ENCODE peak calls at places on chromosome 6, in six cellular contexts. F is PC-3, B is HCT116, L is GM23248, Z is OCI-LY7, G is GM23338. X is an unnamed sample. For H3K9me2, the result is how much of the 10 kb centered on the place peaks cover.

GRCh38 chr6:48817714-48818113 is 645.3 kb downstream of the MMUT start:
- DNase-seq in F (peak), B (no peak), L (peak), Z (no peak), G (no peak), X (no peak)

GRCh38 chr6:119428647-119429046 is 79.1 kb upstream of the MAN1A1 start:
- DNase-seq in F (no peak), B (no peak), L (peak), Z (no peak), G (no peak), X (no peak)

GRCh38 chr6:142856857-142857608 is 87.9 kb downstream of the HIVEP2 start:
- DNase-seq in F (no peak), B (no peak), L (no peak), Z (peak), G (no peak), X (no peak)

GRCh38 chr6:164106345-164106769 is 691.8 kb downstream of the QKI start:
- DNase-seq in F (peak), B (no peak), L (peak), Z (peak), G (peak), X (peak)

GRCh38 chr6:17865798-17866725 is 121.4 kb downstream of the KIF13A start:
- DNase-seq in F (peak), B (peak), L (peak), Z (no peak), G (no peak), X (peak)

GRCh38 chr6:51934098-51934497 is 153.3 kb downstream of the PKHD1 start:
- DNase-seq in F (peak), B (peak), L (peak), Z (peak), G (peak), X (no peak)

GRCh38 chr6:68326762-68327161 is 308.3 kb upstream of the ADGRB3 start:
- DNase-seq in F (no peak), B (no peak), L (no peak), Z (no peak), G (peak), X (no peak)

GRCh38 chr6:120005292-120005976 is 655.9 kb upstream of the MAN1A1 start:
- DNase-seq in F (no peak), B (no peak), L (peak), Z (no peak), G (peak), X (no peak)

GRCh38 chr6:37680668-37681067 is 17.0 kb downstream of the MDGA1 start:
- DNase-seq in F (no peak), B (no peak), L (no peak), Z (no peak), G (no peak), X (no peak)

GRCh38 chr6:157305676-157306653 is 17.4 kb downstream of the TMEM242 start:
- DNase-seq in F (no peak), B (no peak), L (no peak), Z (no peak), G (no peak), X (no peak)

GRCh38 chr6:157323924-157324276 is 581 bp upstream of the TMEM242 start:
- DNase-seq in F (peak), B (peak), L (peak), Z (peak), G (peak), X (peak)

GRCh38 chr6:124294572-124294971 is 490.9 kb downstream of the NKAIN2 start:
- DNase-seq in F (peak), B (no peak), L (no peak), Z (no peak), G (no peak), X (no peak)

GRCh38 chr6:3438190-3439167 is 18.4 kb downstream of the SLC22A23 start:
- DNase-seq in F (peak), B (no peak), L (peak), Z (no peak), G (no peak), X (peak)

GRCh38 chr6:2355155-2355554 is 109.8 kb upstream of the GMDS start:
- DNase-seq in F (no peak), B (no peak), L (peak), Z (no peak), G (no peak), X (no peak)

GRCh38 chr6:2363211-2363610 is 117.8 kb upstream of the GMDS start:
- DNase-seq in F (no peak), B (no peak), L (peak), Z (no peak), G (no peak), X (no peak)

GRCh38 chr6:2360126-2360525 is 114.7 kb upstream of the GMDS start:
- DNase-seq in F (no peak), B (no peak), L (no peak), Z (no peak), G (no peak), X (no peak)

GRCh38 chr6:2361195-2361594 is 115.8 kb upstream of the GMDS start:
- DNase-seq in F (no peak), B (no peak), L (no peak), Z (no peak), G (no peak), X (no peak)

DNA sequence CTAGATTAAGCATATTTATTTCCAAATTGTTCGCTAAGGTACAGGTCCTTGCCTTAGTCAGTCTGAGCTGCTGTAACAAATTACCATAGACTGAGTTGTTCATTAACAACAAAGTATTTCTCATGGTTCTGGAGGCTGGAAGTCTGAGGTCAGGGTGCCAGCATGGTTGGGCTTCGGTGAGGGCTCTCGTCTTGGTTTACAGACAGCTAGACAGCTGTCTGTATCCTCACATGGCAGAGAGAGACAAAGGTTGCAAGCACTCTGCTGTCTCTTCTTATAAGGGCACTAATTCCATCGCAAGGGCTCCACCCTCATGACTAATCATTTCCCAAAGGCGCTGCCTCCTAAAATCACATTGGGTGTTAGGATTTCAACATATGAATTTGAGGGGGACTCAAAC is 115.3 kb upstream of the GMDS start:
- DNase-seq in F (no peak), B (no peak), L (no peak), Z (no peak), G (no peak), X (no peak)
- H3K9me2 ChIP-seq in F (under half), B (under half), L (under half), Z (under half), G (under half), X (under half)

DNA sequence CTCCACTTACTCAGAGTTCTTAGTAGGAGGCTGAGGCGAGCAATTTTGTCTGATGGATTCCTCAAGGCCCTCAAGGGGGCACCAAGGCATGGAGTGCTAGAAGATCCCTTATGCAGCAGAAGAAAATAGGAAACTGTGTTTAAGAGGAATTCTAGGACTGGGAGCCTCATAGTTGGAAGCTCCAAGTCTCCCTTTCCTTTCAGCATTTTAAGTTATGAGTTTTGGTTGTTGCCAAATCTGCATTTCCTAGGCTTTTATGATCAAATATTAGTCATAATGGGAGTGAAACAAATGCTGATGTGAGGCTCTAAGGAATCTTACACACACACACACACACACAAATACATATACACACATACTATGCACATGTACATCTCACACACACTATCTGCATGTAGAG is 714.0 kb downstream of the UTRN start:
- DNase-seq in F (peak), B (no peak), L (peak), Z (no peak), G (no peak), X (no peak)
- H3K9me2 ChIP-seq in F (under half), B (under half), L (under half), Z (under half), G (under half), X (under half)

DNA sequence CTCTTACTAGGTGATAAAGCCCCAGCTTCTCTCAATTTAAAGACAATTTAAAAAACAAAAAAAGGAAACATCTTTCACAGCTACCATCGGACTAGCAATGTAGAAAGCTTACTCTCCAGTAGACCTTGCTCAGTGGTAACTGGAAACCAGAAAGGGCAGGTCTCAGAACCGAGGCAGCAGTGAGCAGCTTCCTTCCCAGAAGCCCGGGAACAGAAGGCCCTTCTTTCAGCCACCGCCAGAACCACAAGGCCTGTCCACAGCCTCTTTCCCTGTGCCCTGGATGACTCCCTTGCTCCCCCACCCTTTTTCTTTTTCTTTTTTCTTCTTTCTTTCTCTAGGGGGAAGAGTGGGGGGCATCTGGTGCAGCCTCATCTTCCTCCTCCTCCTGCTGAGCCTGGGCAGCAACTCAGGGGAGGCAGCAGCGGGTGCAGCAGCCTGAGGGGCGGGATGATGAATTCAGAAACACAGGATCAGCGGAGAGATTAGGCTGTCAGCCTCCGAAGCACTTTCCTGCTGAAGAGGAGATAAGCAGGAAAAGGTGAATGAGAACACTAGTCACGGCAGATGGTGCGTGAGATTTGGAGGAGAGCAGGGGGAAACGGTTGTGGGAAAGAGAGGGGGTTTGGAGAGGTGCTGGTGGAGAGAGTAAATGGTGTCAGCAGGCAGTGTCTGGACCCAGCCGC is 158.5 kb downstream of the ID4 start:
- DNase-seq in F (no peak), B (no peak), L (no peak), Z (no peak), G (peak), X (no peak)
- H3K9me2 ChIP-seq in F (under half), B (under half), L (under half), Z (under half), G (under half), X (under half)

GRCh38 chr6:112839525-112839961 is 492.4 kb downstream of the RFPL4B start:
- DNase-seq in F (no peak), B (no peak), L (peak), Z (no peak), G (no peak), X (peak)
- H3K9me2 ChIP-seq in F (under half), B (under half), L (under half), Z (under half), G (under half), X (under half)

GRCh38 chr6:90525421-90525820 is 61.5 kb downstream of the MAP3K7 start:
- DNase-seq in F (no peak), B (no peak), L (no peak), Z (no peak), G (no peak), X (no peak)
- H3K9me2 ChIP-seq in F (under half), B (under half), L (under half), Z (under half), G (under half), X (under half)